ENCODE peak calls at places on chromosomes 3 and 15, in seven cellular contexts. D is epithelial cell of proximal tubule, C is kidney, Z is posterior vena cava, G is amniotic stem cell, T is non-pigmented ciliary epithelial cell, I is NCI-H1436. R is an unnamed sample.

GRCh38 chr15:48564690-48565089 is 80.8 kb downstream of the FBN1 start:
- DNase-seq in C (no peak), I (no peak), D (no peak), G (no peak), T (no peak), Z (no peak), R (no peak)

GRCh38 chr15:31306426-31307269 is 20.0 kb upstream of the KLF13 start:
- DNase-seq in I (peak; percentile 94), D (no peak), G (no peak), C (no peak), T (no peak), Z (peak; percentile 73), R (no peak)

GRCh38 chr3:161108840-161109239 is 3.7 kb upstream of the B3GALNT1 start:
- DNase-seq in D (no peak), C (no peak), I (no peak), G (no peak), Z (no peak), T (no peak), R (no peak)

GRCh38 chr3:43171770-43172169 is 65.9 kb upstream of the POMGNT2 start:
- DNase-seq in T (no peak), G (peak; percentile 25), C (no peak), D (no peak), Z (no peak), I (no peak), R (no peak)

GRCh38 chr3:39721076-39721475 is 88.3 kb upstream of the MYRIP start:
- DNase-seq in T (no peak), D (no peak), I (no peak), G (no peak), Z (no peak), C (no peak), R (no peak)

GRCh38 chr3:147864754-147865354 is 455.7 kb downstream of the ZIC1 start:
- DNase-seq in G (no peak), I (no peak), C (no peak), Z (no peak), T (no peak), D (no peak), R (no peak)

GRCh38 chr15:90839187-90840071 is 29.0 kb upstream of the FURIN start:
- DNase-seq in D (no peak), I (peak; percentile 69), T (no peak), G (no peak), Z (no peak), C (no peak), R (peak; percentile 16)

GRCh38 chr15:52683585-52683984 is 4.4 kb upstream of the ATOSA start:
- DNase-seq in C (no peak), I (no peak), T (no peak), G (no peak), Z (no peak), D (no peak), R (no peak)

GRCh38 chr3:12120374-12121140 is 38.2 kb downstream of the TIMP4 start:
- DNase-seq in G (no peak), C (no peak), Z (no peak), I (no peak), T (no peak), D (no peak), R (no peak)